ENCODE peak calls at places on chromosomes 3 and 15, in nine cellular contexts. M is SK-N-SH; K is suprapubic skin; A is right cardiac atrium; H is CD4-positive, CD25-positive, alpha-beta regulatory T cell; B is ascending aorta; U is heart left ventricle; C is MM.1S; Y is IMR-90. D is an unnamed sample. For H3K9me3, the result is how much of the 10 kb centered on the place peaks cover.

GRCh38 chr3:12292770-12293169 is 3.9 kb downstream of the PPARG start:
- DNase-seq in M (no peak), A (no peak), B (no peak), K (no peak), Y (no peak), C (no peak), H (no peak), U (no peak), D (no peak)

GRCh38 chr3:146308222-146308621 is 57.3 kb upstream of the PLSCR4 start:
- DNase-seq in K (no peak), Y (peak), U (no peak), B (no peak), M (no peak), A (no peak), H (no peak), C (no peak), D (no peak)

GRCh38 chr15:94777037-94777436 is 545.7 kb downstream of the MCTP2 start:
- DNase-seq in B (no peak), A (no peak), Y (no peak), U (no peak), C (no peak), H (no peak), K (no peak), M (no peak), D (no peak)

GRCh38 chr3:166446291-166446690 is 609.1 kb upstream of the BCHE start:
- DNase-seq in K (no peak), C (no peak), H (no peak), A (no peak), B (no peak), Y (peak), U (no peak), M (no peak), D (no peak)

GRCh38 chr3:110413807-110414748 is 657.5 kb upstream of the NECTIN3 start:
- DNase-seq in A (peak), K (no peak), B (no peak), C (no peak), H (no peak), Y (peak), U (no peak), M (no peak), D (no peak)

GRCh38 chr3:127482216-127483004 is 108.1 kb downstream of the TPRA1 start:
- DNase-seq in C (no peak), Y (peak), M (no peak), A (no peak), U (peak), K (peak), H (no peak), B (no peak), D (no peak)

GRCh38 chr15:63374686-63375520 is 6.7 kb downstream of the CA12 start:
- DNase-seq in K (no peak), C (no peak), U (no peak), M (no peak), A (peak), B (no peak), H (no peak), Y (peak), D (no peak)

GRCh38 chr3:9201278-9201677 is 48.2 kb downstream of the SRGAP3 start:
- DNase-seq in M (peak), U (no peak), A (no peak), K (no peak), Y (no peak), B (no peak), C (no peak), H (no peak), D (no peak)

GRCh38 chr3:17028363-17028762 is 143.6 kb downstream of the PLCL2 start:
- DNase-seq in K (no peak), Y (no peak), C (no peak), H (no peak), M (no peak), B (no peak), A (no peak), U (no peak), D (no peak)

GRCh38 chr15:65410036-65410435 is 12.7 kb downstream of the IGDCC4 start:
- DNase-seq in H (no peak), U (no peak), M (no peak), K (no peak), Y (no peak), B (no peak), A (no peak), C (no peak), D (no peak)

GRCh38 chr15:79034284-79034683 is 56.3 kb downstream of the RASGRF1 start:
- DNase-seq in A (no peak), C (no peak), K (no peak), H (no peak), M (no peak), B (no peak), U (no peak), Y (no peak), D (no peak)

GRCh38 chr3:188890572-188891270 is 281.1 kb upstream of the TPRG1 start:
- DNase-seq in A (no peak), K (no peak), M (no peak), B (no peak), Y (peak), C (no peak), U (no peak), H (no peak), D (no peak)

GRCh38 chr3:53312832-53313231 is 34.5 kb downstream of the DCP1A start:
- DNase-seq in B (no peak), U (no peak), C (no peak), Y (no peak), K (no peak), M (no peak), A (no peak), H (no peak), D (no peak)

GRCh38 chr15:87619161-87619960 is 637.2 kb downstream of the NTRK3 start:
- DNase-seq in Y (peak), A (peak), B (no peak), K (no peak), C (no peak), H (no peak), M (peak), U (no peak), D (no peak)

GRCh38 chr3:77256584-77257488 is 216.9 kb downstream of the ROBO2 start:
- DNase-seq in C (no peak), H (no peak), A (no peak), U (no peak), Y (no peak), M (no peak), K (no peak), B (no peak), D (no peak)

GRCh38 chr3:174620138-174620537 is 239.0 kb upstream of the NAALADL2 start:
- DNase-seq in C (peak), B (no peak), K (no peak), H (no peak), M (no peak), Y (no peak), U (no peak), A (no peak), D (no peak)

GRCh38 chr3:57126244-57126643 is 38.9 kb downstream of the IL17RD start:
- DNase-seq in B (no peak), H (no peak), Y (no peak), C (no peak), U (no peak), K (no peak), M (no peak), A (no peak), D (no peak)

GRCh38 chr15:60720493-60721231 is 241.7 kb upstream of the ICE2 start:
- DNase-seq in K (no peak), Y (no peak), B (no peak), A (no peak), M (no peak), H (peak), U (no peak), C (no peak), D (peak)

GRCh38 chr3:194270627-194271458 is 80.3 kb downstream of the CPN2 start:
- DNase-seq in C (no peak), U (peak), K (peak), H (no peak), A (peak), B (peak), Y (no peak), M (peak), D (no peak)

GRCh38 chr3:161964856-161965255 is 468.2 kb downstream of the OTOL1 start:
- DNase-seq in A (no peak), K (no peak), U (no peak), H (no peak), M (no peak), C (no peak), Y (no peak), B (no peak), D (no peak)

GRCh38 chr3:192850501-192850981 is 67.1 kb downstream of the MB21D2 start:
- DNase-seq in B (no peak), K (no peak), M (no peak), U (no peak), Y (peak), A (no peak), C (no peak), H (no peak), D (no peak)

GRCh38 chr3:52501046-52501445 is 5.9 kb downstream of the STAB1 start:
- DNase-seq in B (no peak), U (no peak), H (no peak), C (no peak), M (no peak), A (no peak), K (no peak), Y (no peak), D (no peak)

GRCh38 chr3:12195231-12195630 is 36.5 kb upstream of the TIMP4 start:
- DNase-seq in H (no peak), B (no peak), Y (peak), K (no peak), A (no peak), M (no peak), C (no peak), U (no peak), D (no peak)

GRCh38 chr3:66622756-66623452 is 122.1 kb upstream of the LRIG1 start:
- DNase-seq in A (no peak), K (no peak), Y (no peak), C (no peak), M (no peak), H (no peak), U (no peak), B (no peak), D (no peak)

GRCh38 chr3:98777801-98778220 is 14.7 kb downstream of the ST3GAL6 start:
- DNase-seq in C (no peak), A (no peak), M (no peak), U (no peak), Y (peak), H (no peak), K (no peak), B (no peak), D (no peak)

GRCh38 chr3:22040150-22040549 is 289.1 kb upstream of the ZNF385D start:
- DNase-seq in A (no peak), B (no peak), H (no peak), U (no peak), C (no peak), K (no peak), Y (no peak), M (no peak), D (no peak)

GRCh38 chr3:22039156-22039555 is 288.1 kb upstream of the ZNF385D start:
- DNase-seq in M (no peak), A (no peak), H (no peak), K (no peak), U (no peak), C (no peak), Y (no peak), B (no peak), D (no peak)
- H3K9me3 ChIP-seq in M (under half), A (under half), H (under half), K (under half), U (under half), C (under half), Y (under half), B (under half), D (under half)

GRCh38 chr15:25054329-25054728 is 99.5 kb downstream of the SNRPN start:
- DNase-seq in Y (no peak), C (no peak), B (no peak), H (no peak), U (no peak), K (no peak), A (no peak), M (no peak), D (no peak)

GRCh38 chr15:25054943-25055342 is 100.2 kb downstream of the SNRPN start:
- DNase-seq in K (no peak), U (no peak), H (no peak), B (no peak), C (no peak), M (no peak), Y (no peak), A (no peak), D (no peak)

GRCh38 chr15:25053000-25053815 is 98.4 kb downstream of the SNRPN start:
- DNase-seq in Y (no peak), A (no peak), M (no peak), C (no peak), K (peak), U (no peak), H (no peak), B (no peak), D (no peak)

GRCh38 chr15:25051399-25052154 is 96.8 kb downstream of the SNRPN start:
- DNase-seq in B (no peak), C (no peak), K (peak), M (no peak), Y (no peak), H (no peak), A (no peak), U (no peak), D (no peak)

GRCh38 chr15:25052191-25052999 is 97.6 kb downstream of the SNRPN start:
- DNase-seq in K (peak), U (no peak), H (no peak), C (no peak), A (no peak), M (no peak), B (no peak), Y (no peak), D (no peak)
- H3K9me3 ChIP-seq in K (half or more), U (half or more), H (half or more), C (under half), A (half or more), M (under half), B (half or more), Y (half or more), D (under half)

GRCh38 chr3:42914771-42915515 is 9.0 kb downstream of the ZNF662 start:
- DNase-seq in C (no peak), Y (no peak), U (no peak), A (no peak), M (no peak), B (no peak), K (no peak), H (no peak), D (no peak)
- H3K9me3 ChIP-seq in C (under half), Y (under half), U (half or more), A (under half), M (under half), B (under half), K (under half), H (half or more), D (under half)

DNA sequence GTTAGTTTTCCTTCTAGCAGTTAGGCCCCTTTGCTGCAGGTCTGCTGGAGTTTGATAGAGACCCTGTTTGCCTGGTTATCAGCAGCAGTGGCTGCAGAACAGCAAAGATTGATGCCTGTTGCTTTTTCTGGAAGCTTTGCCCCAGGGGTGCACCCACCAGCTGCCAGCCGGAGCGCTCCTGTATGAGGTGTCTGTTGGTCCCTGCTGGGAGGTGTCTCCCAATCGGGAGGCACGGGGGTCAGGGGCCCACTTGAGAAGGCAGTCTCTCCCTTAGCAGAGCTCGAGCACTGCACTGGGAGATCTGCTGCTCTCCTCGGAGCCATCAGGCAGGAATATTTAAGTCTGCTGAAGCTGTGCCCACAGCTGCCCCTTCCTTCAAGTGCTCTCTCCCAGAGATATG is 825.3 kb upstream of the GRM7 start:
- DNase-seq in A (no peak), K (no peak), U (no peak), Y (no peak), M (no peak), H (no peak), B (no peak), C (no peak), D (no peak)
- H3K9me3 ChIP-seq in A (under half), K (under half), U (under half), Y (under half), M (under half), H (under half), B (under half), C (under half), D (under half)

GRCh38 chr3:183892610-183893214 is 8.0 kb upstream of the PARL start:
- DNase-seq in C (no peak), H (no peak), A (no peak), B (no peak), Y (no peak), U (no peak), M (no peak), K (no peak), D (no peak)
- H3K9me3 ChIP-seq in C (under half), H (under half), A (under half), B (under half), Y (under half), U (under half), M (under half), K (under half), D (under half)

D was measured in T-helper 17 cell.